ENCODE peak calls at places on chromosomes 5 and 9, in seven cellular contexts. One of them, this sample, is unnamed. For H3K9me3, the result is how much of the 10 kb centered on the place peaks cover.

GRCh38 chr5:2888520-2889060 is 137.1 kb upstream of the IRX2 start:
- DNase-seq in testis: no peak
- DNase-seq in left ventricle myocardium inferior: no peak
- DNase-seq in OCI-LY7: no peak
- DNase-seq in CD4-positive, alpha-beta T cell: no peak
- DNase-seq in sigmoid colon: no peak
- DNase-seq in fibroblast of lung: no peak
- DNase-seq in this sample: no peak

GRCh38 chr9:34256104-34256503 is 73.0 kb downstream of the KIF24 start:
- DNase-seq in fibroblast of lung: peak
- DNase-seq in left ventricle myocardium inferior: no peak
- DNase-seq in testis: peak
- DNase-seq in sigmoid colon: no peak
- DNase-seq in CD4-positive, alpha-beta T cell: no peak
- DNase-seq in OCI-LY7: peak
- DNase-seq in this sample: no peak

GRCh38 chr5:135141303-135142268 is 107.6 kb upstream of the PITX1 start:
- DNase-seq in left ventricle myocardium inferior: no peak
- DNase-seq in testis: no peak
- DNase-seq in CD4-positive, alpha-beta T cell: no peak
- DNase-seq in OCI-LY7: no peak
- DNase-seq in fibroblast of lung: no peak
- DNase-seq in sigmoid colon: no peak
- DNase-seq in this sample: no peak

GRCh38 chr9:115976726-115977125 is 176.9 kb upstream of the PAPPA start:
- DNase-seq in left ventricle myocardium inferior: no peak
- DNase-seq in sigmoid colon: no peak
- DNase-seq in fibroblast of lung: no peak
- DNase-seq in OCI-LY7: no peak
- DNase-seq in CD4-positive, alpha-beta T cell: no peak
- DNase-seq in testis: no peak
- DNase-seq in this sample: no peak

GRCh38 chr9:16628421-16628820 is 242.0 kb downstream of the BNC2 start:
- DNase-seq in OCI-LY7: no peak
- DNase-seq in left ventricle myocardium inferior: no peak
- DNase-seq in testis: no peak
- DNase-seq in CD4-positive, alpha-beta T cell: no peak
- DNase-seq in fibroblast of lung: peak
- DNase-seq in sigmoid colon: no peak
- DNase-seq in this sample: no peak

GRCh38 chr5:53479656-53480473 is 564 bp upstream of the FST start:
- DNase-seq in CD4-positive, alpha-beta T cell: peak
- DNase-seq in left ventricle myocardium inferior: peak
- DNase-seq in OCI-LY7: no peak
- DNase-seq in sigmoid colon: peak
- DNase-seq in testis: peak
- DNase-seq in fibroblast of lung: peak
- DNase-seq in this sample: no peak

GRCh38 chr9:86639899-86640379 is 285.7 kb upstream of the TUT7 start:
- DNase-seq in CD4-positive, alpha-beta T cell: no peak
- DNase-seq in testis: no peak
- DNase-seq in fibroblast of lung: no peak
- DNase-seq in left ventricle myocardium inferior: no peak
- DNase-seq in sigmoid colon: no peak
- DNase-seq in OCI-LY7: no peak
- DNase-seq in this sample: no peak

GRCh38 chr9:98369471-98369870 is 114.0 kb upstream of the TBC1D2 start:
- DNase-seq in testis: no peak
- DNase-seq in fibroblast of lung: no peak
- DNase-seq in CD4-positive, alpha-beta T cell: no peak
- DNase-seq in sigmoid colon: no peak
- DNase-seq in OCI-LY7: no peak
- DNase-seq in left ventricle myocardium inferior: no peak
- DNase-seq in this sample: no peak

GRCh38 chr9:96064838-96065481 is 189.5 kb downstream of the ERCC6L2 start:
- DNase-seq in CD4-positive, alpha-beta T cell: no peak
- DNase-seq in testis: no peak
- DNase-seq in sigmoid colon: no peak
- DNase-seq in OCI-LY7: no peak
- DNase-seq in fibroblast of lung: no peak
- DNase-seq in left ventricle myocardium inferior: no peak
- DNase-seq in this sample: no peak

GRCh38 chr9:16337322-16338029 is 533.0 kb downstream of the BNC2 start:
- DNase-seq in sigmoid colon: no peak
- DNase-seq in CD4-positive, alpha-beta T cell: no peak
- DNase-seq in OCI-LY7: no peak
- DNase-seq in fibroblast of lung: peak
- DNase-seq in left ventricle myocardium inferior: no peak
- DNase-seq in testis: no peak
- DNase-seq in this sample: no peak

GRCh38 chr5:56534102-56534501 is 281.2 kb upstream of the MAP3K1 start:
- DNase-seq in left ventricle myocardium inferior: no peak
- DNase-seq in OCI-LY7: no peak
- DNase-seq in sigmoid colon: no peak
- DNase-seq in CD4-positive, alpha-beta T cell: peak
- DNase-seq in fibroblast of lung: no peak
- DNase-seq in testis: no peak
- DNase-seq in this sample: no peak

GRCh38 chr5:115423051-115423450 is 121.5 kb downstream of the FEM1C start:
- DNase-seq in fibroblast of lung: no peak
- DNase-seq in sigmoid colon: no peak
- DNase-seq in CD4-positive, alpha-beta T cell: no peak
- DNase-seq in OCI-LY7: no peak
- DNase-seq in left ventricle myocardium inferior: no peak
- DNase-seq in testis: no peak
- DNase-seq in this sample: no peak

GRCh38 chr9:123725389-123725788 is 204.5 kb downstream of the DENND1A start:
- DNase-seq in testis: peak
- DNase-seq in sigmoid colon: peak
- DNase-seq in fibroblast of lung: peak
- DNase-seq in left ventricle myocardium inferior: peak
- DNase-seq in CD4-positive, alpha-beta T cell: no peak
- DNase-seq in OCI-LY7: no peak
- DNase-seq in this sample: no peak

GRCh38 chr9:5871785-5872184 is 18.9 kb upstream of the MLANA start:
- DNase-seq in CD4-positive, alpha-beta T cell: no peak
- DNase-seq in left ventricle myocardium inferior: no peak
- DNase-seq in fibroblast of lung: no peak
- DNase-seq in OCI-LY7: no peak
- DNase-seq in testis: no peak
- DNase-seq in sigmoid colon: no peak
- DNase-seq in this sample: no peak

GRCh38 chr5:133839721-133840120 is 128.7 kb downstream of the C5orf15 start:
- DNase-seq in testis: peak
- DNase-seq in OCI-LY7: no peak
- DNase-seq in fibroblast of lung: no peak
- DNase-seq in left ventricle myocardium inferior: no peak
- DNase-seq in CD4-positive, alpha-beta T cell: peak
- DNase-seq in sigmoid colon: no peak
- DNase-seq in this sample: no peak

GRCh38 chr9:88503101-88503844 is 31.7 kb upstream of the NXNL2 start:
- DNase-seq in left ventricle myocardium inferior: no peak
- DNase-seq in sigmoid colon: no peak
- DNase-seq in fibroblast of lung: no peak
- DNase-seq in testis: no peak
- DNase-seq in OCI-LY7: no peak
- DNase-seq in CD4-positive, alpha-beta T cell: no peak
- DNase-seq in this sample: no peak

GRCh38 chr9:131727184-131727785 is 12.6 kb downstream of the RAPGEF1 start:
- DNase-seq in OCI-LY7: no peak
- DNase-seq in testis: no peak
- DNase-seq in fibroblast of lung: peak
- DNase-seq in CD4-positive, alpha-beta T cell: no peak
- DNase-seq in sigmoid colon: peak
- DNase-seq in left ventricle myocardium inferior: no peak
- DNase-seq in this sample: no peak

GRCh38 chr9:14066815-14067214 is 247.1 kb downstream of the NFIB start:
- DNase-seq in left ventricle myocardium inferior: no peak
- DNase-seq in OCI-LY7: no peak
- DNase-seq in testis: no peak
- DNase-seq in sigmoid colon: no peak
- DNase-seq in fibroblast of lung: no peak
- DNase-seq in CD4-positive, alpha-beta T cell: no peak
- DNase-seq in this sample: no peak

GRCh38 chr9:118059520-118060278 is 355.5 kb downstream of the TLR4 start:
- DNase-seq in testis: peak
- DNase-seq in sigmoid colon: no peak
- DNase-seq in OCI-LY7: peak
- DNase-seq in CD4-positive, alpha-beta T cell: no peak
- DNase-seq in left ventricle myocardium inferior: no peak
- DNase-seq in fibroblast of lung: peak
- DNase-seq in this sample: no peak

DNA sequence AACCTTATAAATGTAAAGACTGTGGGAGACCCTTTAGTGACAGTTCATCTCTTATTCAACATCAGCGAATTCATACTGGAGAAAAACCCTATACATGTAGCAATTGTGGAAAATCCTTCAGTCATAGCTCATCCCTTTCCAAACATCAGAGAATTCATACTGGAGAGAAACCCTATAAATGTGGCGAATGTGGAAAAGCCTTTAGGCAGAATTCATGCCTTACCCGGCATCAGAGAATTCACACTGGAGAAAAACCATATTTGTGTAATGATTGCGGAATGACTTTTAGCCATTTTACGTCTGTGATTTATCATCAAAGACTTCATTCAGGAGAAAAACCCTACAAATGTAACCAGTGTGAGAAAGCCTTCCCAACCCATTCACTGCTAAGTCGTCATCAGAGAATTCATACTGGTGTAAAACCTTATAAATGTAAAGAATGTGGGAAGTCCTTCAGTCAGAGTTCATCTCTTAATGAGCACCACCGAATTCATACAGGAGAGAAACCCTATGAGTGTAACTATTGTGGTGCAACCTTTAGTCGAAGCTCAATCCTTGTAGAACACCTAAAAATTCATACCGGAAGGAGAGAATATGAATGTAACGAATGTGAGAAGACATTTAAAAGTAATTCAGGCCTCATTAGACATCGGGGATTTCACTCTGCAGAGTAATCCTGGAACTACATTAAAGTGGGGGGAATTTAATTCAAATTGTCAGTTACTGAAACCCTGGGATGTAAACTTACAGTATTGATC is 17.7 kb downstream of the ZNF483 start:
- DNase-seq in OCI-LY7: no peak
- DNase-seq in testis: no peak
- DNase-seq in left ventricle myocardium inferior: no peak
- DNase-seq in fibroblast of lung: peak
- DNase-seq in sigmoid colon: no peak
- DNase-seq in CD4-positive, alpha-beta T cell: no peak
- DNase-seq in this sample: no peak
- H3K9me3 ChIP-seq in OCI-LY7: under half
- H3K9me3 ChIP-seq in testis: under half
- H3K9me3 ChIP-seq in left ventricle myocardium inferior: half or more
- H3K9me3 ChIP-seq in fibroblast of lung: under half
- H3K9me3 ChIP-seq in sigmoid colon: under half
- H3K9me3 ChIP-seq in CD4-positive, alpha-beta T cell: half or more
- H3K9me3 ChIP-seq in this sample: half or more

GRCh38 chr9:134388976-134389375 is 62.7 kb downstream of the RXRA start:
- DNase-seq in sigmoid colon: no peak
- DNase-seq in fibroblast of lung: no peak
- DNase-seq in testis: no peak
- DNase-seq in CD4-positive, alpha-beta T cell: no peak
- DNase-seq in left ventricle myocardium inferior: no peak
- DNase-seq in OCI-LY7: no peak
- DNase-seq in this sample: no peak
- H3K9me3 ChIP-seq in sigmoid colon: under half
- H3K9me3 ChIP-seq in fibroblast of lung: under half
- H3K9me3 ChIP-seq in testis: under half
- H3K9me3 ChIP-seq in CD4-positive, alpha-beta T cell: under half
- H3K9me3 ChIP-seq in left ventricle myocardium inferior: under half
- H3K9me3 ChIP-seq in OCI-LY7: under half
- H3K9me3 ChIP-seq in this sample: under half

DNA sequence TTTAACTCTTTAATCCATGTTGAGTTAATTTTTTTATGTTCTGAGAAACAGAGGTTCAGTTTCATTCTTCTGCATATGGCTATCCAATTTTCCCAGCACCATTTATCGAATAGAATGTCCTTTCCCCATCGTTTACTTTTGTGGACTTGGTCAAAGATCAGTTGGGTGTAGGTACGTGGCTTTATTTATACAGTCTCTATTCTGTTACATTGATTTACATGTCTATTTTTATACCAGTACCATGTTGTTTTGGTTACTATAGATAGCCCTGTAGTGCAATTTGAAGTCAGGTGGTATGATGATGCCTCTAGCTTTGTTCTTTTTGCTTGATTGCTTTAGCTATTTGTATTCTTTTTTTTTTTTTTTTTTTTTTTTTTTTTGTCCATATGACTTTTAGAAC is 462.0 kb downstream of the HTR1A start:
- DNase-seq in fibroblast of lung: no peak
- DNase-seq in sigmoid colon: no peak
- DNase-seq in OCI-LY7: peak
- DNase-seq in CD4-positive, alpha-beta T cell: no peak
- DNase-seq in testis: no peak
- DNase-seq in left ventricle myocardium inferior: no peak
- DNase-seq in this sample: no peak
- H3K9me3 ChIP-seq in fibroblast of lung: under half
- H3K9me3 ChIP-seq in sigmoid colon: under half
- H3K9me3 ChIP-seq in OCI-LY7: under half
- H3K9me3 ChIP-seq in CD4-positive, alpha-beta T cell: under half
- H3K9me3 ChIP-seq in testis: under half
- H3K9me3 ChIP-seq in left ventricle myocardium inferior: under half
- H3K9me3 ChIP-seq in this sample: under half

GRCh38 chr9:120545691-120546565 is 34.0 kb downstream of the CDK5RAP2 start:
- DNase-seq in sigmoid colon: no peak
- DNase-seq in left ventricle myocardium inferior: no peak
- DNase-seq in testis: no peak
- DNase-seq in OCI-LY7: no peak
- DNase-seq in CD4-positive, alpha-beta T cell: no peak
- DNase-seq in fibroblast of lung: no peak
- DNase-seq in this sample: no peak

GRCh38 chr9:120542701-120543490 is 37.1 kb downstream of the CDK5RAP2 start:
- DNase-seq in testis: no peak
- DNase-seq in CD4-positive, alpha-beta T cell: no peak
- DNase-seq in fibroblast of lung: no peak
- DNase-seq in sigmoid colon: no peak
- DNase-seq in OCI-LY7: no peak
- DNase-seq in left ventricle myocardium inferior: no peak
- DNase-seq in this sample: no peak

GRCh38 chr9:120539951-120540350 is 40.0 kb downstream of the CDK5RAP2 start:
- DNase-seq in fibroblast of lung: no peak
- DNase-seq in sigmoid colon: no peak
- DNase-seq in OCI-LY7: no peak
- DNase-seq in testis: no peak
- DNase-seq in CD4-positive, alpha-beta T cell: no peak
- DNase-seq in left ventricle myocardium inferior: no peak
- DNase-seq in this sample: no peak

GRCh38 chr9:120541921-120542320 is 38.0 kb downstream of the CDK5RAP2 start:
- DNase-seq in fibroblast of lung: no peak
- DNase-seq in OCI-LY7: no peak
- DNase-seq in testis: no peak
- DNase-seq in left ventricle myocardium inferior: no peak
- DNase-seq in sigmoid colon: no peak
- DNase-seq in CD4-positive, alpha-beta T cell: no peak
- DNase-seq in this sample: no peak

GRCh38 chr9:120544441-120544840 is 35.5 kb downstream of the CDK5RAP2 start:
- DNase-seq in fibroblast of lung: no peak
- DNase-seq in sigmoid colon: no peak
- DNase-seq in CD4-positive, alpha-beta T cell: no peak
- DNase-seq in OCI-LY7: no peak
- DNase-seq in left ventricle myocardium inferior: no peak
- DNase-seq in testis: no peak
- DNase-seq in this sample: no peak
- H3K9me3 ChIP-seq in fibroblast of lung: under half
- H3K9me3 ChIP-seq in sigmoid colon: under half
- H3K9me3 ChIP-seq in CD4-positive, alpha-beta T cell: under half
- H3K9me3 ChIP-seq in OCI-LY7: under half
- H3K9me3 ChIP-seq in left ventricle myocardium inferior: under half
- H3K9me3 ChIP-seq in testis: under half
- H3K9me3 ChIP-seq in this sample: under half

GRCh38 chr9:102631559-102631958 is 363.6 kb upstream of the CYLC2 start:
- DNase-seq in left ventricle myocardium inferior: no peak
- DNase-seq in testis: no peak
- DNase-seq in OCI-LY7: peak
- DNase-seq in fibroblast of lung: no peak
- DNase-seq in sigmoid colon: no peak
- DNase-seq in CD4-positive, alpha-beta T cell: no peak
- DNase-seq in this sample: no peak
- H3K9me3 ChIP-seq in left ventricle myocardium inferior: under half
- H3K9me3 ChIP-seq in testis: under half
- H3K9me3 ChIP-seq in OCI-LY7: under half
- H3K9me3 ChIP-seq in fibroblast of lung: under half
- H3K9me3 ChIP-seq in sigmoid colon: under half
- H3K9me3 ChIP-seq in CD4-positive, alpha-beta T cell: under half
- H3K9me3 ChIP-seq in this sample: under half

This sample was measured in CD8-positive, alpha-beta T cell.